ENCODE peak calls at places on chromosomes 5 and 9, in eight cellular contexts. M is transverse colon, Y is spleen, V is GM12891, F is Peyer's patch, C is HCT116, Q is GM12892, B is ovary. R is an unnamed sample.

GRCh38 chr9:130171226-130172148 is 717 bp upstream of the NCS1 start:
- DNase-seq in B (no peak), M (no peak), C (no peak), V (no peak), Y (no peak), F (no peak), Q (no peak), R (no peak)

GRCh38 chr5:139138109-139138508 is 60.1 kb downstream of the SIL1 start:
- DNase-seq in V (no peak), B (no peak), M (no peak), Q (no peak), F (no peak), Y (no peak), C (no peak), R (no peak)

GRCh38 chr5:106521701-106522100 is 1149.0 kb downstream of the EFNA5 start:
- DNase-seq in Y (no peak), M (no peak), V (no peak), B (no peak), Q (no peak), C (no peak), F (no peak), R (no peak)

GRCh38 chr9:72929542-72929941 is 23.3 kb downstream of the ALDH1A1 start:
- DNase-seq in Y (no peak), Q (no peak), V (no peak), F (no peak), M (no peak), B (no peak), C (no peak), R (no peak)

GRCh38 chr5:56567278-56567677 is 248.1 kb upstream of the MAP3K1 start:
- DNase-seq in M (no peak), C (no peak), F (no peak), B (no peak), Q (no peak), Y (no peak), V (no peak), R (no peak)

GRCh38 chr5:107744418-107745330 is 73.9 kb upstream of the EFNA5 start:
- DNase-seq in C (no peak), Y (no peak), V (no peak), Q (no peak), F (no peak), B (no peak), M (no peak), R (no peak)

GRCh38 chr9:35604578-35605335 is at the start of gene TESK1:
- DNase-seq in C (peak), B (peak), V (peak), F (peak), Y (peak), M (peak), Q (peak), R (peak)

GRCh38 chr5:52673495-52673894 is 114.2 kb upstream of the ITGA1 start:
- DNase-seq in V (no peak), C (no peak), B (no peak), Q (no peak), M (no peak), Y (no peak), F (no peak), R (no peak)

GRCh38 chr5:85168474-85168873 is 783.8 kb upstream of the EDIL3 start:
- DNase-seq in B (no peak), C (no peak), M (no peak), Y (no peak), V (no peak), Q (no peak), F (no peak), R (no peak)

GRCh38 chr5:124996764-124997077 is 250.3 kb upstream of the ZNF608 start:
- DNase-seq in C (no peak), Q (no peak), M (no peak), F (no peak), V (no peak), Y (no peak), B (no peak), R (no peak)

GRCh38 chr9:19517202-19517942 is 108.6 kb downstream of the ACER2 start:
- DNase-seq in Y (no peak), F (no peak), C (no peak), Q (no peak), M (no peak), B (no peak), V (no peak), R (peak)

GRCh38 chr5:11128021-11128420 is 367.0 kb upstream of the DAP start:
- DNase-seq in F (no peak), C (no peak), B (no peak), Y (no peak), Q (no peak), V (no peak), M (no peak), R (no peak)

GRCh38 chr9:129860653-129861446 is 25.6 kb downstream of the USP20 start:
- DNase-seq in F (no peak), B (no peak), Y (no peak), M (no peak), V (no peak), Q (no peak), C (no peak), R (no peak)

GRCh38 chr9:95078934-95079333 is 238.6 kb downstream of the FANCC start:
- DNase-seq in Y (peak), Q (no peak), V (no peak), F (peak), M (no peak), B (peak), C (no peak), R (no peak)

GRCh38 chr9:120571443-120572257 is 8.3 kb downstream of the CDK5RAP2 start:
- DNase-seq in V (no peak), M (no peak), Q (no peak), B (peak), C (no peak), F (no peak), Y (no peak), R (no peak)

GRCh38 chr9:100104314-100104713 is 5.3 kb downstream of the INVS start:
- DNase-seq in V (no peak), M (no peak), B (no peak), Y (no peak), Q (no peak), F (no peak), C (no peak), R (no peak)

GRCh38 chr9:37904647-37905505 is 949 bp upstream of the SLC25A51 start:
- DNase-seq in M (no peak), C (no peak), F (peak), V (no peak), Y (peak), B (peak), Q (no peak), R (peak)

GRCh38 chr9:131661954-131662621 is 77.8 kb downstream of the RAPGEF1 start:
- DNase-seq in M (no peak), Y (no peak), V (no peak), C (no peak), B (no peak), F (no peak), Q (no peak), R (peak)

GRCh38 chr5:131513780-131514179 is 121.2 kb downstream of the RAPGEF6 start:
- DNase-seq in Y (peak), Q (no peak), M (no peak), B (no peak), C (no peak), V (no peak), F (no peak), R (no peak)

GRCh38 chr5:69374911-69375446 is 5.4 kb downstream of the RAD17 start:
- DNase-seq in Q (no peak), M (no peak), V (no peak), C (no peak), F (no peak), Y (no peak), B (no peak), R (no peak)

GRCh38 chr5:4942831-4943178 is 197.3 kb upstream of the ADAMTS16 start:
- DNase-seq in Q (no peak), V (no peak), F (no peak), M (no peak), B (no peak), C (no peak), Y (no peak), R (no peak)

GRCh38 chr9:30796806-30797205 is 1587.6 kb upstream of the ACO1 start:
- DNase-seq in B (no peak), Y (no peak), V (no peak), C (no peak), M (no peak), Q (no peak), F (no peak), R (no peak)

GRCh38 chr9:124242331-124243194 is 15.2 kb upstream of the NEK6 start:
- DNase-seq in Y (no peak), B (peak), M (peak), Q (no peak), V (no peak), C (no peak), F (no peak), R (no peak)

GRCh38 chr9:35685506-35685905 is 4.2 kb downstream of the TPM2 start:
- DNase-seq in V (no peak), Y (no peak), F (no peak), B (no peak), Q (no peak), M (no peak), C (no peak), R (no peak)

GRCh38 chr9:71822455-71822854 is 54.1 kb upstream of the CEMIP2 start:
- DNase-seq in Q (no peak), V (no peak), Y (no peak), M (no peak), B (no peak), F (no peak), C (no peak), R (no peak)

GRCh38 chr9:71746753-71747115 is 21.6 kb downstream of the CEMIP2 start:
- DNase-seq in B (no peak), M (no peak), C (no peak), Q (no peak), V (no peak), F (no peak), Y (no peak), R (no peak)

GRCh38 chr5:176744584-176744965 is 65.8 kb upstream of the UNC5A start:
- DNase-seq in C (no peak), F (no peak), Q (no peak), Y (no peak), V (no peak), M (no peak), B (no peak), R (no peak)

GRCh38 chr9:132412089-132412488 is 2.1 kb downstream of the CFAP77 start:
- DNase-seq in F (no peak), M (no peak), B (no peak), C (peak), Q (no peak), V (no peak), Y (no peak), R (peak)

GRCh38 chr9:107749787-107750444 is 260.3 kb upstream of the KLF4 start:
- DNase-seq in B (peak), F (peak), V (no peak), Q (no peak), M (peak), C (peak), Y (peak), R (no peak)

GRCh38 chr9:124551472-124552339 is 44.5 kb upstream of the NR5A1 start:
- DNase-seq in Y (no peak), M (peak), V (no peak), Q (no peak), F (no peak), B (peak), C (peak), R (peak)

GRCh38 chr5:219492-219891 is 1.4 kb downstream of the SDHA start:
- DNase-seq in C (no peak), F (peak), Q (no peak), B (no peak), Y (no peak), M (no peak), V (no peak), R (peak)

GRCh38 chr5:180470966-180471582 is 23.1 kb upstream of the CNOT6 start:
- DNase-seq in V (peak), F (no peak), Q (peak), M (peak), Y (peak), C (peak), B (peak), R (peak)

GRCh38 chr9:84397822-84398221 is 57.3 kb upstream of the SLC28A3 start:
- DNase-seq in C (no peak), F (no peak), V (no peak), Y (no peak), B (no peak), M (no peak), Q (no peak), R (peak)

GRCh38 chr5:42564689-42565356 is 141.6 kb downstream of the GHR start:
- DNase-seq in F (no peak), M (no peak), C (no peak), B (no peak), V (no peak), Y (no peak), Q (no peak), R (no peak)

GRCh38 chr9:3875371-3876132 is 349.8 kb upstream of the RFX3 start:
- DNase-seq in C (peak), Y (no peak), Q (no peak), M (no peak), V (no peak), B (no peak), F (no peak), R (no peak)

GRCh38 chr5:81429986-81430385 is 36.1 kb upstream of the ACOT12 start:
- DNase-seq in V (no peak), B (no peak), Y (no peak), M (no peak), Q (no peak), F (no peak), C (no peak), R (no peak)

GRCh38 chr9:133055788-133056420 is 5.9 kb upstream of the CEL start:
- DNase-seq in F (no peak), C (no peak), V (no peak), M (no peak), B (no peak), Y (no peak), Q (no peak), R (no peak)

GRCh38 chr9:22381170-22381569 is 65.5 kb upstream of the DMRTA1 start:
- DNase-seq in C (no peak), V (no peak), Q (no peak), Y (no peak), B (no peak), M (no peak), F (no peak), R (no peak)
- TF ChIP-seq POLR2A in C (no peak), V (no peak), Q (no peak), Y (no peak), B (no peak), M (no peak), F (no peak), R (no peak)

DNA sequence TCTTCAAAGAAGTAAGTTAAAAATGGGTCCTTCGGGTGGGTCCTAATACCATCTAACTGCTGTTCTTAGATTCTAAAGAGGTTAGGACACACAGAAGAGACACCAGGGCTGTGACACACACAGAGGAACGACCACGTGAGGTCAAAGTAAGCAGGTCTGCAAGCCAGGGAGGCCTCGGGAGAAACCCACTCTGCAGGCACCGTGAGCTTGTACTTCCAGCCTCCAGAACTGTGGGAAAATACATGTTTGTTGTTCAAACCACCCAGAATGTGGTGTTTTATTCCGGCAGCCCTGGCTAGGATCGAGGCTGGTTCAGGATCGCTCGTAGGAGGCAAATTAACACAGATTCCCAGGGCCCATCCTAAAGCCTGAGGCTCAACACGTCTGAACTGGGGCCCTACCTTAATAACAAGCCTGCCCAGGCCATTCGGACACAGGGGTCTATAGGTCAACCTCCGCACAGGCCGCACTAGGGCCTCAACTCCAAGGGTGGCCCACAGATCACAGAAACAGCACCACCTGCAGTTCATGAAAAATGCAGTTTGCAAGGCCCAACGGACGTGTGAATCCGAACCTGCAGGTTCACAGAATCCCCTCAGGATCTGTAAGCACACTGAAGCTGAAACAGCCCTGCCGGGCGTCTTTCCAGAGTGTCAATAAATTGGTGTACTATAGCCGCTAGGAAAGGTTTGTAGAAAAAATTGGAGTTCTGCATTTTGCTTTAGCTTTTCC is 7.1 kb downstream of the MED10 start:
- DNase-seq in B (no peak), F (no peak), Q (no peak), Y (no peak), V (no peak), M (no peak), C (no peak), R (no peak)
- TF ChIP-seq POLR2A in B (no peak), F (no peak), Q (no peak), Y (no peak), V (no peak), M (no peak), C (no peak), R (no peak)

GRCh38 chr5:3359642-3360041 is 236.0 kb upstream of the IRX1 start:
- DNase-seq in C (no peak), V (no peak), Y (no peak), M (no peak), B (no peak), Q (no peak), F (no peak), R (no peak)
- TF ChIP-seq POLR2A in C (no peak), V (no peak), Y (no peak), M (no peak), B (no peak), Q (no peak), F (no peak), R (no peak)

GRCh38 chr5:133739381-133739780 is 127.0 kb upstream of the FSTL4 start:
- DNase-seq in V (no peak), Y (no peak), C (no peak), F (no peak), Q (no peak), M (no peak), B (no peak), R (no peak)
- TF ChIP-seq POLR2A in V (no peak), Y (no peak), C (no peak), F (no peak), Q (no peak), M (no peak), B (no peak), R (no peak)

GRCh38 chr5:34001231-34001935 is 6.5 kb downstream of the AMACR start:
- DNase-seq in C (no peak), V (no peak), B (no peak), Y (no peak), M (peak), Q (no peak), F (no peak), R (no peak)
- TF ChIP-seq POLR2A in C (no peak), V (no peak), B (no peak), Y (no peak), M (no peak), Q (no peak), F (no peak), R (no peak)

GRCh38 chr9:127519301-127520166 is 68.2 kb downstream of the LRSAM1 start:
- DNase-seq in Q (no peak), F (no peak), V (no peak), C (no peak), B (peak), Y (no peak), M (no peak), R (no peak)
- TF ChIP-seq POLR2A in Q (no peak), F (no peak), V (no peak), C (no peak), B (no peak), Y (no peak), M (no peak), R (no peak)

GRCh38 chr5:91025449-91025848 is 357.7 kb downstream of the ARRDC3 start:
- DNase-seq in C (no peak), Y (no peak), B (no peak), F (no peak), Q (no peak), V (no peak), M (no peak), R (no peak)

GRCh38 chr5:91024727-91025126 is 358.4 kb downstream of the ARRDC3 start:
- DNase-seq in M (no peak), Y (no peak), C (no peak), F (no peak), B (no peak), V (no peak), Q (no peak), R (no peak)

GRCh38 chr5:91020065-91020800 is 362.9 kb downstream of the ARRDC3 start:
- DNase-seq in C (no peak), Y (no peak), M (no peak), F (no peak), B (no peak), V (no peak), Q (no peak), R (no peak)

GRCh38 chr5:91024160-91024559 is 359.0 kb downstream of the ARRDC3 start:
- DNase-seq in F (no peak), C (no peak), Y (no peak), B (no peak), V (no peak), M (no peak), Q (no peak), R (no peak)

GRCh38 chr5:91022518-91022917 is 360.6 kb downstream of the ARRDC3 start:
- DNase-seq in B (no peak), C (no peak), F (no peak), V (no peak), Y (no peak), M (peak), Q (no peak), R (no peak)
- TF ChIP-seq POLR2A in B (no peak), C (no peak), F (no peak), V (no peak), Y (no peak), M (no peak), Q (no peak), R (no peak)

GRCh38 chr5:35345222-35345621 is 114.9 kb upstream of the PRLR start:
- DNase-seq in B (no peak), F (no peak), V (no peak), M (no peak), Y (no peak), Q (no peak), C (no peak), R (no peak)
- TF ChIP-seq POLR2A in B (no peak), F (no peak), V (no peak), M (no peak), Y (no peak), Q (no peak), C (no peak), R (no peak)

R was measured in erythroblast.